ENCODE peak calls at places on chromosomes 2 and 18, in five cellular contexts. M, Q, N, G and F are unnamed samples.
A peak's percentile ranks its signal among the peaks of the same experiment; 100 is the strongest.

GRCh38 chr2:219358170-219359075 is 25.9 kb upstream of the RESP18 start:
- DNase-seq in M (no peak), Q (no peak), N (peak; percentile 38), G (no peak), F (no peak)

GRCh38 chr2:5494212-5494611 is 198.0 kb upstream of the SOX11 start:
- DNase-seq in M (no peak), Q (no peak), N (no peak), G (no peak), F (no peak)

GRCh38 chr2:219057709-219058540 is 2.8 kb downstream of the IHH start:
- DNase-seq in M (peak; percentile 69), Q (peak; percentile 72), N (peak; percentile 84), G (no peak), F (peak; percentile 79)

GRCh38 chr2:26618611-26619010 is 22.6 kb downstream of the CIB4 start:
- DNase-seq in M (no peak), Q (no peak), N (no peak), G (no peak), F (no peak)

GRCh38 chr2:121727950-121728349 is 8.7 kb downstream of the NIFK start:
- DNase-seq in M (no peak), Q (no peak), N (no peak), G (no peak), F (no peak)

GRCh38 chr2:160433466-160434172 is 60.0 kb downstream of the RBMS1 start:
- DNase-seq in M (no peak), Q (no peak), N (no peak), G (no peak), F (no peak)

GRCh38 chr2:203446071-203446481 is 89.0 kb downstream of the RAPH1 start:
- DNase-seq in M (no peak), Q (no peak), N (no peak), G (no peak), F (no peak)

GRCh38 chr2:152120430-152120829 is 21.6 kb upstream of the CACNB4 start:
- DNase-seq in M (no peak), Q (no peak), N (no peak), G (no peak), F (no peak)

GRCh38 chr2:201242562-201243277 is 17.6 kb upstream of the CASP8 start:
- DNase-seq in M (no peak), Q (no peak), N (no peak), G (no peak), F (no peak)

GRCh38 chr2:65647249-65647842 is 214.9 kb upstream of the SPRED2 start:
- DNase-seq in M (no peak), Q (no peak), N (no peak), G (no peak), F (no peak)

GRCh38 chr2:96751800-96752199 is 8.9 kb upstream of the CNNM4 start:
- DNase-seq in M (no peak), Q (no peak), N (no peak), G (no peak), F (no peak)

GRCh38 chr18:48302736-48303135 is 106.4 kb downstream of the ZBTB7C start:
- DNase-seq in M (no peak), Q (no peak), N (no peak), G (no peak), F (no peak)

GRCh38 chr18:52156166-52156565 is 183.8 kb upstream of the DCC start:
- DNase-seq in M (no peak), Q (no peak), N (no peak), G (no peak), F (no peak)

GRCh38 chr2:96251721-96252292 is 14.0 kb downstream of the TMEM127 start:
- DNase-seq in M (peak; percentile 41), Q (peak; percentile 54), N (peak; percentile 86), G (peak; percentile 87), F (no peak)

GRCh38 chr2:222769446-222769845 is 91.4 kb upstream of the ACSL3 start:
- DNase-seq in M (no peak), Q (no peak), N (no peak), G (no peak), F (no peak)

DNA sequence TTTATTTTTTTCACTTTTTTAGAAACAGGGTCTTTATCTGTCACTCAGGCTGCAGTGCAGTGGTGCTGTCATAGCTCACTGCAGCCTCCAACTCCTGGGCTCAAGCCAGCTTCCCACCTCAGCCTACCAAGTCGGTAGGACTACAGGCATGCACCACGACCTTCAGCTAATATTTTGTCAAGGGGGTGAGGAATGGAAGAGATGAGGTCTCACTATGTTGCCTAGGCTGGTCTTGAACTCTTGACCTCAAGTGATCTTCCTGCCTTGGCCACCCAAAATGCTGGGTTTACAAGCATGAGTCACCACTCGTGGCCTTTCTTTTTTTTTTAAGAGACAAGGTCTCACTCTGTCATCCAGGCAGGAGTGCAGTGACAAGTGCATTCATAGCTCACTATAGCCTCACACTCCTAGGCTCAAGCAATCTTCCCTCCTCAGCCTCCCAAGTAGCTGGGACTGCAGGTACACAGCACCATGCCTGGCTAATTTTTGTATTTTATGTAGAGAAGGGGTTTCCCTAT is 13.4 kb downstream of the PPP1R7 start:
- DNase-seq in M (no peak), Q (no peak), N (no peak), G (no peak), F (no peak)
- H3K36me3 ChIP-seq in M (no peaks in the 10 kb centered on the region), Q (peaks cover 56% of the 10 kb centered on the region), N (peaks cover 16% of the 10 kb centered on the region), G (peaks cover 9% of the 10 kb centered on the region), F (peaks cover 31% of the 10 kb centered on the region)

GRCh38 chr2:95032868-95033603 is 7.5 kb downstream of the MAL start:
- DNase-seq in M (no peak), Q (no peak), N (no peak), G (no peak), F (no peak)
- H3K27me3 ChIP-seq in M (no peaks in the 10 kb centered on the region), Q (no peaks in the 10 kb centered on the region), N (peaks cover 46% of the 10 kb centered on the region), G (no peaks in the 10 kb centered on the region), F (no peaks in the 10 kb centered on the region)

GRCh38 chr2:10022886-10023662 is 20.3 kb upstream of the KLF11 start:
- DNase-seq in M (no peak), Q (no peak), N (no peak), G (no peak), F (no peak)
- TF ChIP-seq CTCF in M (no peak), Q (no peak), N (no peak), G (no peak), F (no peak)

DNA sequence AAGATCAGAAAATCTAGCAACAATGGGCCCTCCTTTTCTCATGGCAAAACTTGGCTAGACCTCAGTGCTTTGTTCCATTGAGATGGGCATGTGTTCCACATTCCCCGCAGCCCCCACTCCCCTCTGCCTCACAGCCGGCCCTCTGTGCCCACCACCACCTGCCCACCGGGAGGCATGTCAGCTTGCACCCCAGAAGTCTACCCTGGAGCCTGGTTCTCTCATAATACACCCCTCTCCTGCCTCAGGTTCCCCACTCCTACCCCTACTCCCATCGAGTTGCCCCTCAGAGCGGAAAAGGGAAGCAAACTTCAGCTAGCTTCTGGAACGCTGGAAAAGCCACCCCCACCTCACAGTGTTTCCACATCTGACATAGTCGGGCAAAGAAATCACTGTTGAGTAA is 219.0 kb downstream of the ANAPC1 start:
- DNase-seq in M (no peak), Q (no peak), N (no peak), G (no peak), F (no peak)
- H3K36me3 ChIP-seq in M (no peaks in the 10 kb centered on the region), Q (no peaks in the 10 kb centered on the region), N (no peaks in the 10 kb centered on the region), G (no peaks in the 10 kb centered on the region), F (no peaks in the 10 kb centered on the region)